ENCODE peak calls at places on chromosomes 11 and 22, in seven cellular contexts. Z, Q, U, S, I, O and N are unnamed samples.

GRCh38 chr22:37485006-37485713 is 1.0 kb downstream of the MFNG start:
- DNase-seq in Q (no peak), Z (no peak), O (peak), I (peak), S (no peak), U (peak), N (no peak)

GRCh38 chr11:32852142-32852541 is 22.4 kb downstream of the PRRG4 start:
- DNase-seq in I (no peak), Q (no peak), U (no peak), S (no peak), Z (no peak), O (no peak), N (peak)

GRCh38 chr11:5345831-5346230 is 2.5 kb upstream of the OR51B5 start:
- DNase-seq in S (no peak), I (no peak), Z (no peak), U (no peak), O (no peak), Q (no peak), N (peak)

GRCh38 chr11:116563028-116563712 is 209.6 kb downstream of the BUD13 start:
- DNase-seq in I (no peak), Q (no peak), O (peak), U (no peak), Z (no peak), S (no peak), N (no peak)

GRCh38 chr11:86244063-86244521 is 461 bp upstream of the EED start:
- DNase-seq in Z (no peak), U (peak), O (no peak), Q (no peak), S (peak), I (peak), N (peak)

GRCh38 chr11:70899616-70900015 is 352.8 kb downstream of the SHANK2 start:
- DNase-seq in O (no peak), Z (no peak), I (no peak), U (no peak), Q (no peak), S (no peak), N (no peak)

GRCh38 chr11:86244522-86245368 is at the start of gene EED:
- DNase-seq in Q (peak), O (peak), S (peak), U (peak), I (peak), Z (peak), N (peak)

GRCh38 chr11:72875736-72876135 is 61.5 kb downstream of the ATG16L2 start:
- DNase-seq in Z (no peak), Q (no peak), S (no peak), O (no peak), U (no peak), I (no peak), N (no peak)

GRCh38 chr11:103091441-103091809 is 535 bp downstream of the DCUN1D5 start:
- DNase-seq in O (peak), S (no peak), I (peak), Q (no peak), U (peak), Z (peak), N (peak)

GRCh38 chr11:62013266-62014157 is 46.1 kb upstream of the FTH1 start:
- DNase-seq in U (no peak), I (no peak), Z (no peak), S (no peak), Q (peak), O (no peak), N (peak)

GRCh38 chr11:126210871-126211235 is 597 bp downstream of the RPUSD4 start:
- DNase-seq in U (no peak), O (no peak), S (no peak), Z (peak), Q (no peak), I (no peak), N (no peak)